ENCODE peak calls at places on chromosomes 11 and 22, in five cellular contexts. One of them, this sample, is unnamed.

GRCh38 chr11:35714882-35715612 is 52.5 kb downstream of the TRIM44 start:
- DNase-seq in cardiac muscle cell: peak
- DNase-seq in endodermal cell: no peak
- DNase-seq in sigmoid colon: no peak
- DNase-seq in heart right ventricle: no peak
- DNase-seq in this sample: no peak

GRCh38 chr22:50701428-50702154 is 29.0 kb downstream of the SHANK3 start:
- DNase-seq in cardiac muscle cell: no peak
- DNase-seq in endodermal cell: peak
- DNase-seq in sigmoid colon: peak
- DNase-seq in heart right ventricle: no peak
- DNase-seq in this sample: peak

GRCh38 chr11:1854949-1855885 is 2.3 kb downstream of the LSP1 start:
- DNase-seq in cardiac muscle cell: no peak
- DNase-seq in endodermal cell: no peak
- DNase-seq in sigmoid colon: no peak
- DNase-seq in heart right ventricle: no peak
- DNase-seq in this sample: no peak

GRCh38 chr22:23696326-23696851 is 5.6 kb downstream of the RGL4 start:
- DNase-seq in cardiac muscle cell: peak
- DNase-seq in endodermal cell: no peak
- DNase-seq in sigmoid colon: no peak
- DNase-seq in heart right ventricle: no peak
- DNase-seq in this sample: no peak

GRCh38 chr11:120645639-120646038 is 134.1 kb downstream of the GRIK4 start:
- DNase-seq in cardiac muscle cell: peak
- DNase-seq in endodermal cell: peak
- DNase-seq in sigmoid colon: no peak
- DNase-seq in heart right ventricle: no peak
- DNase-seq in this sample: no peak

GRCh38 chr22:45205624-45205925 is 35.1 kb downstream of the KIAA0930 start:
- DNase-seq in cardiac muscle cell: no peak
- DNase-seq in endodermal cell: no peak
- DNase-seq in sigmoid colon: peak
- DNase-seq in heart right ventricle: no peak
- DNase-seq in this sample: no peak

GRCh38 chr22:48588151-48588880 is 1239.4 kb downstream of the BRD1 start:
- DNase-seq in cardiac muscle cell: no peak
- DNase-seq in endodermal cell: no peak
- DNase-seq in sigmoid colon: no peak
- DNase-seq in heart right ventricle: no peak
- DNase-seq in this sample: no peak

GRCh38 chr11:113255096-113255495 is 59.3 kb upstream of the TTC12 start:
- DNase-seq in cardiac muscle cell: no peak
- DNase-seq in endodermal cell: no peak
- DNase-seq in sigmoid colon: no peak
- DNase-seq in heart right ventricle: no peak
- DNase-seq in this sample: no peak

GRCh38 chr11:76371170-76371569 is 9.8 kb downstream of the THAP12 start:
- DNase-seq in cardiac muscle cell: peak
- DNase-seq in endodermal cell: no peak
- DNase-seq in sigmoid colon: no peak
- DNase-seq in heart right ventricle: no peak
- DNase-seq in this sample: no peak

GRCh38 chr11:41879186-41879738 is 419.8 kb upstream of the LRRC4C start:
- DNase-seq in cardiac muscle cell: no peak
- DNase-seq in endodermal cell: no peak
- DNase-seq in sigmoid colon: no peak
- DNase-seq in heart right ventricle: no peak
- DNase-seq in this sample: no peak

GRCh38 chr11:95147364-95147905 is 57.8 kb downstream of the ENDOD1 start:
- DNase-seq in cardiac muscle cell: peak
- DNase-seq in endodermal cell: no peak
- DNase-seq in sigmoid colon: peak
- DNase-seq in heart right ventricle: no peak
- DNase-seq in this sample: peak

GRCh38 chr11:65003282-65003681 is 6.5 kb upstream of the BATF2 start:
- DNase-seq in cardiac muscle cell: peak
- DNase-seq in endodermal cell: peak
- DNase-seq in sigmoid colon: no peak
- DNase-seq in heart right ventricle: no peak
- DNase-seq in this sample: no peak

GRCh38 chr11:118530180-118530682 is 761 bp upstream of the TMEM25 start:
- DNase-seq in cardiac muscle cell: no peak
- DNase-seq in endodermal cell: no peak
- DNase-seq in sigmoid colon: no peak
- DNase-seq in heart right ventricle: no peak
- DNase-seq in this sample: no peak

GRCh38 chr11:128315933-128316332 is 271.4 kb downstream of the ETS1 start:
- DNase-seq in cardiac muscle cell: no peak
- DNase-seq in endodermal cell: no peak
- DNase-seq in sigmoid colon: no peak
- DNase-seq in heart right ventricle: no peak
- DNase-seq in this sample: no peak

GRCh38 chr22:39136317-39136716 is 16.2 kb downstream of the CBX7 start:
- DNase-seq in cardiac muscle cell: no peak
- DNase-seq in endodermal cell: peak
- DNase-seq in sigmoid colon: peak
- DNase-seq in heart right ventricle: no peak
- DNase-seq in this sample: no peak

GRCh38 chr22:23242473-23243001 is 62.2 kb downstream of the BCR start:
- DNase-seq in cardiac muscle cell: no peak
- DNase-seq in endodermal cell: peak
- DNase-seq in sigmoid colon: no peak
- DNase-seq in heart right ventricle: no peak
- DNase-seq in this sample: no peak

GRCh38 chr11:75425422-75425821 is 7.6 kb downstream of the KLHL35 start:
- DNase-seq in cardiac muscle cell: no peak
- DNase-seq in endodermal cell: peak
- DNase-seq in sigmoid colon: no peak
- DNase-seq in heart right ventricle: no peak
- DNase-seq in this sample: no peak

GRCh38 chr11:75105462-75105925 is 8.8 kb upstream of the OR2AT4 start:
- DNase-seq in cardiac muscle cell: no peak
- DNase-seq in endodermal cell: peak
- DNase-seq in sigmoid colon: no peak
- DNase-seq in heart right ventricle: no peak
- DNase-seq in this sample: peak

GRCh38 chr11:843818-844692 is 1.4 kb downstream of the TSPAN4 start:
- DNase-seq in cardiac muscle cell: peak
- DNase-seq in endodermal cell: peak
- DNase-seq in sigmoid colon: peak
- DNase-seq in heart right ventricle: peak
- DNase-seq in this sample: no peak

GRCh38 chr11:72321381-72321996 is 77.5 kb upstream of the PHOX2A start:
- DNase-seq in cardiac muscle cell: peak
- DNase-seq in endodermal cell: no peak
- DNase-seq in sigmoid colon: no peak
- DNase-seq in heart right ventricle: no peak
- DNase-seq in this sample: peak

GRCh38 chr11:123182101-123182500 is 12.9 kb downstream of the CLMP start:
- DNase-seq in cardiac muscle cell: no peak
- DNase-seq in endodermal cell: no peak
- DNase-seq in sigmoid colon: no peak
- DNase-seq in heart right ventricle: no peak
- DNase-seq in this sample: no peak

GRCh38 chr11:109939176-109939810 is 153.9 kb upstream of the ZC3H12C start:
- DNase-seq in cardiac muscle cell: peak
- DNase-seq in endodermal cell: peak
- DNase-seq in sigmoid colon: no peak
- DNase-seq in heart right ventricle: no peak
- DNase-seq in this sample: peak

GRCh38 chr11:406796-407650 is 7.8 kb downstream of the SIGIRR start:
- DNase-seq in cardiac muscle cell: peak
- DNase-seq in endodermal cell: peak
- DNase-seq in sigmoid colon: peak
- DNase-seq in heart right ventricle: peak
- DNase-seq in this sample: peak

GRCh38 chr11:12200359-12201015 is 90.1 kb downstream of the MICAL2 start:
- DNase-seq in cardiac muscle cell: peak
- DNase-seq in endodermal cell: no peak
- DNase-seq in sigmoid colon: peak
- DNase-seq in heart right ventricle: no peak
- DNase-seq in this sample: peak

GRCh38 chr11:83818349-83818748 is 532.2 kb upstream of the CCDC90B start:
- DNase-seq in cardiac muscle cell: no peak
- DNase-seq in endodermal cell: no peak
- DNase-seq in sigmoid colon: no peak
- DNase-seq in heart right ventricle: no peak
- DNase-seq in this sample: no peak

DNA sequence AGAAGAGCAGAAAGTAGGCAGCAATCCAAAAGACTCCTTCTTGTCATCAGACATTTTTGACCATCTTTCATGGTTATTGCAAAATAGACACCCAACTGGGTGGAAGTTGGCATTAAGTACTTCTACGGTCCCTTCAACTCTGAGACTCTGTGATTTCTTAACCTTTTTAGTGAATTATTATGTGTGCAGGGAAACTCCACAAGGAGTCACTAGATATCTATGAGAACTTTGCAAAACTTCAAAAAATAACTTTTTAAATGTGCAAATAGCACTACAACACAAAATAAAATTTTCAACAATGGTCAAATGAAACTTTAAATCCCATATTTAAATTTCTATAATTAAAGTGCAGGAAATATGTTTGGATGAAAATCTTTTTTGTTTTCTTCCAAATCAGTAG is 88.7 kb downstream of the SLC17A6 start:
- DNase-seq in cardiac muscle cell: no peak
- DNase-seq in endodermal cell: no peak
- DNase-seq in sigmoid colon: no peak
- DNase-seq in heart right ventricle: no peak
- DNase-seq in this sample: no peak
- TF ChIP-seq CTCF in cardiac muscle cell: peak
- TF ChIP-seq CTCF in endodermal cell: no peak
- TF ChIP-seq CTCF in sigmoid colon: no peak
- TF ChIP-seq CTCF in heart right ventricle: peak
- TF ChIP-seq CTCF in this sample: no peak

GRCh38 chr11:108135845-108136599 is 14.7 kb downstream of the ACAT1 start:
- DNase-seq in cardiac muscle cell: peak
- DNase-seq in endodermal cell: no peak
- DNase-seq in sigmoid colon: no peak
- DNase-seq in heart right ventricle: no peak
- DNase-seq in this sample: no peak
- TF ChIP-seq CTCF in cardiac muscle cell: peak
- TF ChIP-seq CTCF in endodermal cell: peak
- TF ChIP-seq CTCF in sigmoid colon: no peak
- TF ChIP-seq CTCF in heart right ventricle: peak
- TF ChIP-seq CTCF in this sample: peak

DNA sequence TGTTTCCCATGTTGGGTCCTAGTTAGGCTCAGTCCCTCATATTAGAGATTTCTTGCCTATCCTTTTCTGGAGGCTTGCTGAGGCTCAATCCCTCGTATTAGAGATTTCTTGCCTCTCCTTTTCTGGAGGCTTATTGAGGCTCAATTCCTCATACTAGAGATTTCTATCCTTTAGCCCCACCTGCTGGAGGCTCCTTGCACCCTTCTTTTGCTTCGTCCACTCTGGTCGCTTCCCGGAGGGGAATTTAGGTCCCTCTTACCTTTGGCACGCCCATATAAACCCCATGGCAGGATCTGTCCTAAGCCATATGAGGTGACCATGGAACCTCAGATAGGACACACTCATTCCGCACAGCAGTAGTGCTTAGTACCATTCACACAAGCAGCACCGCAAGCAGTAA is 15.9 kb downstream of the CYP2D6 start:
- DNase-seq in cardiac muscle cell: peak
- DNase-seq in endodermal cell: peak
- DNase-seq in sigmoid colon: no peak
- DNase-seq in heart right ventricle: no peak
- DNase-seq in this sample: peak
- TF ChIP-seq CTCF in cardiac muscle cell: peak
- TF ChIP-seq CTCF in endodermal cell: peak
- TF ChIP-seq CTCF in sigmoid colon: no peak
- TF ChIP-seq CTCF in heart right ventricle: no peak
- TF ChIP-seq CTCF in this sample: peak

DNA sequence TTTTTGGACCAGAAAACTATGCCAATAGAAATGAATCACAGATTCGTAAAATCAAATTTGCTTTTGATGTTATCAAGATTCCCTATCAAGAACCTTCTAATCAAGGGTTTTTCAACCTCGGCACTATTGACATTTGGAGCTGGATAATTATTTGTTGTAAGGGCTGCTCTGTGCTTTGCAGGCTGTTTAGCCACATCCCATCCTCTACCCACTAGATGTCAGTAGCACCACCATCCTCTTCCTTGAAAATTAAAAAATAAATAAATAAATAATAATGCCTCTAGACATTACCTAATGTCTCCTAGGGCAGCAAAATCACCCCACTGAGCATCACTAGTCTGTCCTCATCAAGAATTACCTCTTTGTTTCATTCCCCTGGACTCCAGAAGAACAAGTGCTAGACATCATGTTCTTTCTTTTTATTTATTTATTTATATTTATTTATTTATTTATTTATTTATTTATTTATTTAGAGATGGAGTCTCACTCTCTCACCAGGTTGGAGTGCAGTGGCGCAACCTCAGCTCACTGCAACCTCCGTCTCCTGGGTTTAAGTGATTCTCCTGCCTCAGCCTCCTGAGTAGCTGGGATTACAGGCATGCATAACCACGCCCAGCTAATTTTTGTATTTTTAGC is 744.7 kb downstream of the KCNA4 start:
- DNase-seq in cardiac muscle cell: peak
- DNase-seq in endodermal cell: no peak
- DNase-seq in sigmoid colon: no peak
- DNase-seq in heart right ventricle: no peak
- DNase-seq in this sample: no peak
- TF ChIP-seq CTCF in cardiac muscle cell: peak
- TF ChIP-seq CTCF in endodermal cell: peak
- TF ChIP-seq CTCF in sigmoid colon: no peak
- TF ChIP-seq CTCF in heart right ventricle: no peak
- TF ChIP-seq CTCF in this sample: no peak

GRCh38 chr11:112086422-112087191 is at the start of the genes SDHD and TIMM8B:
- DNase-seq in cardiac muscle cell: peak
- DNase-seq in endodermal cell: peak
- DNase-seq in sigmoid colon: peak
- DNase-seq in heart right ventricle: peak
- DNase-seq in this sample: peak
- TF ChIP-seq CTCF in cardiac muscle cell: peak
- TF ChIP-seq CTCF in endodermal cell: peak
- TF ChIP-seq CTCF in sigmoid colon: peak
- TF ChIP-seq CTCF in heart right ventricle: peak
- TF ChIP-seq CTCF in this sample: peak

GRCh38 chr11:102367364-102367763 is 20.4 kb downstream of the BIRC2 start:
- DNase-seq in cardiac muscle cell: peak
- DNase-seq in endodermal cell: no peak
- DNase-seq in sigmoid colon: no peak
- DNase-seq in heart right ventricle: no peak
- DNase-seq in this sample: no peak
- TF ChIP-seq CTCF in cardiac muscle cell: peak
- TF ChIP-seq CTCF in endodermal cell: peak
- TF ChIP-seq CTCF in sigmoid colon: no peak
- TF ChIP-seq CTCF in heart right ventricle: peak
- TF ChIP-seq CTCF in this sample: peak

GRCh38 chr22:43948836-43949235 is 6.4 kb upstream of the SAMM50 start:
- DNase-seq in cardiac muscle cell: no peak
- DNase-seq in endodermal cell: no peak
- DNase-seq in sigmoid colon: no peak
- DNase-seq in heart right ventricle: no peak
- DNase-seq in this sample: no peak
- TF ChIP-seq CTCF in cardiac muscle cell: no peak
- TF ChIP-seq CTCF in endodermal cell: no peak
- TF ChIP-seq CTCF in sigmoid colon: no peak
- TF ChIP-seq CTCF in heart right ventricle: no peak
- TF ChIP-seq CTCF in this sample: no peak